ENCODE peak calls at places on chromosomes 6 and 20, in nine cellular contexts. H, R, P, X, Y, I, O, W and G are unnamed samples.

GRCh38 chr6:162211022-162211421 is 516.5 kb downstream of the PRKN start:
- DNase-seq in H (no peak), R (no peak), P (no peak), X (no peak), Y (no peak), I (no peak), O (peak; percentile 17), W (no peak), G (no peak)

GRCh38 chr20:1876975-1877603 is 18.1 kb upstream of the SIRPA start:
- DNase-seq in H (no peak), R (peak; percentile 54), P (no peak), X (no peak), Y (no peak), I (no peak), O (no peak), W (peak; percentile 20), G (no peak)

GRCh38 chr6:19995575-19996257 is 158.5 kb downstream of the ID4 start:
- DNase-seq in H (no peak), R (no peak), P (no peak), X (no peak), Y (no peak), I (no peak), O (no peak), W (no peak), G (no peak)

GRCh38 chr6:81906709-81907204 is 154.3 kb upstream of the TENT5A start:
- DNase-seq in H (no peak), R (no peak), P (no peak), X (no peak), Y (no peak), I (no peak), O (no peak), W (no peak), G (no peak)

GRCh38 chr6:17907467-17908229 is 79.8 kb downstream of the KIF13A start:
- DNase-seq in H (no peak), R (peak; percentile 35), P (peak; percentile 45), X (no peak), Y (no peak), I (no peak), O (no peak), W (peak; percentile 98), G (peak; percentile 96)

GRCh38 chr6:108541843-108542795 is 18.6 kb upstream of the FOXO3 start:
- DNase-seq in H (no peak), R (peak; percentile 69), P (peak; percentile 79), X (peak; percentile 31), Y (peak; percentile 72), I (peak; percentile 34), O (peak; percentile 11), W (peak; percentile 72), G (peak; percentile 85)

GRCh38 chr20:6420336-6420735 is 297.5 kb upstream of the FERMT1 start:
- DNase-seq in H (no peak), R (no peak), P (no peak), X (no peak), Y (no peak), I (no peak), O (no peak), W (no peak), G (no peak)

GRCh38 chr6:14458669-14459266 is 341.2 kb downstream of the CD83 start:
- DNase-seq in H (no peak), R (peak; percentile 41), P (no peak), X (no peak), Y (no peak), I (no peak), O (no peak), W (peak; percentile 94), G (peak; percentile 86)

GRCh38 chr6:20833881-20834515 is 299.7 kb downstream of the CDKAL1 start:
- DNase-seq in H (no peak), R (peak; percentile 28), P (no peak), X (no peak), Y (no peak), I (no peak), O (no peak), W (no peak), G (no peak)

GRCh38 chr6:168999392-168999791 is 254.3 kb downstream of the THBS2 start:
- DNase-seq in H (no peak), R (no peak), P (no peak), X (no peak), Y (no peak), I (no peak), O (no peak), W (no peak), G (no peak)

GRCh38 chr6:34792605-34793500 is 970 bp downstream of the BLTP3A start:
- DNase-seq in H (no peak), R (peak; percentile 55), P (peak; percentile 49), X (no peak), Y (peak; percentile 25), I (peak; percentile 52), O (peak; percentile 12), W (peak; percentile 49), G (peak; percentile 32)

GRCh38 chr6:22113046-22113766 is 183.6 kb downstream of the PRL start:
- DNase-seq in H (no peak), R (peak; percentile 64), P (no peak), X (no peak), Y (no peak), I (no peak), O (no peak), W (peak; percentile 100), G (peak; percentile 99)

GRCh38 chr6:22024973-22025467 is 271.8 kb downstream of the PRL start:
- DNase-seq in H (no peak), R (no peak), P (no peak), X (no peak), Y (no peak), I (no peak), O (no peak), W (no peak), G (no peak)

GRCh38 chr6:14450133-14451040 is 332.8 kb downstream of the CD83 start:
- DNase-seq in H (no peak), R (no peak), P (no peak), X (no peak), Y (no peak), I (no peak), O (peak; percentile 96), W (no peak), G (no peak)

GRCh38 chr6:135842618-135843392 is 8.7 kb upstream of the PDE7B start:
- DNase-seq in H (no peak), R (no peak), P (no peak), X (no peak), Y (no peak), I (no peak), O (no peak), W (no peak), G (no peak)

GRCh38 chr6:143583542-143584330 is 72.2 kb upstream of the FUCA2 start:
- DNase-seq in H (no peak), R (no peak), P (no peak), X (no peak), Y (no peak), I (no peak), O (no peak), W (peak; percentile 69), G (peak; percentile 70)

GRCh38 chr20:54067606-54068174 is 2.7 kb downstream of the BCAS1 start:
- DNase-seq in H (no peak), R (no peak), P (peak; percentile 12), X (no peak), Y (no peak), I (no peak), O (no peak), W (peak; percentile 76), G (peak; percentile 15)

GRCh38 chr20:37575884-37576283 is 48.2 kb upstream of the BLCAP start:
- DNase-seq in H (no peak), R (no peak), P (no peak), X (no peak), Y (peak; percentile 44), I (no peak), O (no peak), W (no peak), G (no peak)

GRCh38 chr20:41234546-41234945 is 83.0 kb downstream of the ZHX3 start:
- DNase-seq in H (no peak), R (no peak), P (no peak), X (no peak), Y (no peak), I (peak; percentile 55), O (no peak), W (no peak), G (peak; percentile 26)

GRCh38 chr20:46953596-46953995 is 59.0 kb downstream of the EYA2 start:
- DNase-seq in H (no peak), R (no peak), P (no peak), X (no peak), Y (no peak), I (no peak), O (no peak), W (no peak), G (no peak)

GRCh38 chr6:146871613-146872465 is 273.1 kb downstream of the ADGB start:
- DNase-seq in H (no peak), R (no peak), P (no peak), X (no peak), Y (no peak), I (no peak), O (peak; percentile 6), W (peak; percentile 81), G (peak; percentile 68)

GRCh38 chr6:48743738-48744137 is 632.7 kb upstream of the PTCHD4 start:
- DNase-seq in H (no peak), R (peak; percentile 51), P (no peak), X (no peak), Y (no peak), I (no peak), O (no peak), W (peak; percentile 43), G (no peak)

GRCh38 chr6:18350728-18351127 is 36.4 kb upstream of the RNF144B start:
- DNase-seq in H (no peak), R (no peak), P (no peak), X (no peak), Y (no peak), I (no peak), O (no peak), W (no peak), G (no peak)

GRCh38 chr20:23334111-23334510 is 16.5 kb upstream of the NXT1 start:
- DNase-seq in H (no peak), R (no peak), P (no peak), X (no peak), Y (no peak), I (no peak), O (no peak), W (no peak), G (no peak)

GRCh38 chr6:156699017-156699421 is 78.2 kb upstream of the ARID1B start:
- DNase-seq in H (no peak), R (no peak), P (peak; percentile 38), X (no peak), Y (no peak), I (no peak), O (no peak), W (peak; percentile 86), G (peak; percentile 82)

GRCh38 chr6:166908812-166909211 is 47.5 kb downstream of the RNASET2 start:
- DNase-seq in H (no peak), R (no peak), P (no peak), X (no peak), Y (no peak), I (no peak), O (no peak), W (no peak), G (no peak)

GRCh38 chr20:47711046-47711752 is 74.1 kb downstream of the SULF2 start:
- DNase-seq in H (no peak), R (no peak), P (no peak), X (no peak), Y (no peak), I (no peak), O (no peak), W (peak; percentile 15), G (no peak)

GRCh38 chr6:41615311-41615710 is 23.0 kb upstream of the MDFI start:
- DNase-seq in H (no peak), R (no peak), P (no peak), X (no peak), Y (no peak), I (no peak), O (no peak), W (no peak), G (no peak)

GRCh38 chr6:71733970-71734899 is 152.1 kb upstream of the RIMS1 start:
- DNase-seq in H (no peak), R (no peak), P (no peak), X (no peak), Y (no peak), I (no peak), O (no peak), W (peak; percentile 42), G (peak; percentile 45)

GRCh38 chr20:771741-772464 is 3.6 kb upstream of the SLC52A3 start:
- DNase-seq in H (no peak), R (no peak), P (no peak), X (no peak), Y (no peak), I (no peak), O (no peak), W (no peak), G (no peak)

GRCh38 chr20:6057139-6057538 is 3.3 kb upstream of the LRRN4 start:
- DNase-seq in H (no peak), R (no peak), P (no peak), X (no peak), Y (no peak), I (no peak), O (no peak), W (no peak), G (no peak)